ENCODE peak calls at places on chromosome 21, in nine cellular contexts. W, L, O, D, R, Z, K, C and S are unnamed samples.

GRCh38 chr21:45293214-45293725 is 5.6 kb upstream of the POFUT2 start:
- DNase-seq in W (no peak), C (no peak), O (no peak), K (no peak), Z (no peak), D (peak; percentile 89), L (peak; percentile 44), R (peak; percentile 80), S (no peak)

GRCh38 chr21:39156024-39156423 is 27.2 kb downstream of the PSMG1 start:
- DNase-seq in D (no peak), Z (no peak), O (no peak), K (no peak), L (peak; percentile 45), W (no peak), R (no peak), C (no peak), S (no peak)

GRCh38 chr21:46062471-46063211 is 35.3 kb upstream of the COL6A2 start:
- DNase-seq in R (peak; percentile 58), Z (no peak), L (no peak), D (peak; percentile 33), W (no peak), K (no peak), O (no peak), C (no peak), S (no peak)

GRCh38 chr21:40013001-40013735 is 145.9 kb downstream of the PCP4 start:
- DNase-seq in C (no peak), R (no peak), O (no peak), K (no peak), W (no peak), Z (no peak), D (no peak), L (no peak), S (no peak)

GRCh38 chr21:46008893-46009635 is 27.5 kb downstream of the COL6A1 start:
- DNase-seq in O (no peak), K (no peak), R (no peak), D (no peak), Z (no peak), L (no peak), C (peak; percentile 36), W (no peak), S (no peak)

GRCh38 chr21:46195595-46196195 is 11.4 kb upstream of the SPATC1L start:
- DNase-seq in C (no peak), D (peak; percentile 75), O (no peak), L (no peak), Z (no peak), W (no peak), R (no peak), K (no peak), S (no peak)

GRCh38 chr21:36929622-36930021 is 36.8 kb downstream of the HLCS start:
- DNase-seq in C (no peak), R (no peak), L (peak; percentile 19), K (no peak), W (no peak), D (no peak), O (no peak), Z (no peak), S (peak; percentile 4)

GRCh38 chr21:29300547-29301138 is 1.9 kb downstream of the BACH1 start:
- DNase-seq in L (no peak), K (no peak), D (no peak), W (no peak), Z (no peak), R (no peak), O (no peak), C (no peak), S (no peak)

GRCh38 chr21:32131960-32132359 is 146.9 kb downstream of the MIS18A start:
- DNase-seq in K (no peak), W (no peak), Z (no peak), D (no peak), R (no peak), L (peak; percentile 52), O (no peak), C (no peak), S (peak; percentile 8)

GRCh38 chr21:17758703-17759102 is 60.5 kb downstream of the C21orf91 start:
- DNase-seq in K (no peak), D (no peak), O (no peak), R (no peak), L (no peak), W (no peak), Z (no peak), C (no peak), S (no peak)

GRCh38 chr21:16162953-16163352 is 433.2 kb downstream of the USP25 start:
- DNase-seq in W (no peak), L (no peak), Z (no peak), K (no peak), R (no peak), D (no peak), O (no peak), C (no peak), S (no peak)

GRCh38 chr21:21232320-21232719 is 234.1 kb downstream of the NCAM2 start:
- DNase-seq in W (peak; percentile 39), D (no peak), Z (peak; percentile 33), O (no peak), C (no peak), L (peak; percentile 13), K (no peak), R (no peak), S (peak; percentile 5)

GRCh38 chr21:33871171-33871570 is 44.4 kb downstream of the ATP5PO start:
- DNase-seq in W (no peak), C (no peak), Z (no peak), R (no peak), L (no peak), K (no peak), O (no peak), D (no peak), S (peak; percentile 52)

GRCh38 chr21:29130234-29130993 is at the start of gene MAP3K7CL:
- DNase-seq in D (no peak), K (no peak), R (peak; percentile 91), C (peak; percentile 67), O (no peak), L (peak; percentile 99), W (no peak), Z (peak; percentile 100), S (peak; percentile 92)

GRCh38 chr21:46006547-46007497 is 25.3 kb downstream of the COL6A1 start:
- DNase-seq in C (no peak), W (no peak), R (no peak), L (no peak), Z (no peak), O (no peak), K (no peak), D (peak; percentile 86), S (no peak)

GRCh38 chr21:42097860-42098259 is 26.7 kb downstream of the UMODL1 start:
- DNase-seq in K (no peak), C (no peak), R (peak; percentile 93), W (peak; percentile 17), O (no peak), Z (peak; percentile 96), D (no peak), L (peak; percentile 98), S (peak; percentile 96)

GRCh38 chr21:24045775-24046215 is 1561.5 kb downstream of the MRPL39 start:
- DNase-seq in C (peak; percentile 86), Z (peak; percentile 82), L (peak; percentile 40), D (no peak), W (peak; percentile 52), K (no peak), O (no peak), R (peak; percentile 73), S (peak; percentile 91)

GRCh38 chr21:45926281-45926680 is 55.3 kb upstream of the COL6A1 start:
- DNase-seq in D (no peak), Z (no peak), R (no peak), W (no peak), C (no peak), K (no peak), O (no peak), L (no peak), S (no peak)

GRCh38 chr21:45535341-45536081 is 6.7 kb downstream of the SLC19A1 start:
- DNase-seq in L (no peak), R (peak; percentile 67), O (no peak), C (peak; percentile 56), Z (no peak), D (peak; percentile 89), W (no peak), K (no peak), S (no peak)

GRCh38 chr21:31897311-31897710 is 24.5 kb downstream of the HUNK start:
- DNase-seq in C (no peak), D (no peak), K (no peak), L (no peak), Z (no peak), W (no peak), R (no peak), O (no peak), S (no peak)

GRCh38 chr21:44539991-44540666 is at the start of gene KRTAP10-1:
- DNase-seq in K (no peak), D (peak; percentile 82), O (no peak), W (no peak), L (no peak), C (peak; percentile 32), R (no peak), Z (no peak), S (no peak)

GRCh38 chr21:45990049-45990711 is 8.6 kb downstream of the COL6A1 start:
- DNase-seq in O (no peak), D (no peak), K (no peak), L (no peak), C (peak; percentile 30), W (no peak), R (peak; percentile 58), Z (no peak), S (no peak)

GRCh38 chr21:41902946-41903345 is 23.8 kb upstream of the PRDM15 start:
- DNase-seq in W (no peak), Z (no peak), K (no peak), O (no peak), L (no peak), D (no peak), C (no peak), R (no peak), S (no peak)

GRCh38 chr21:42320791-42321190 is 5.6 kb upstream of the TFF3 start:
- DNase-seq in L (no peak), K (no peak), Z (no peak), D (no peak), O (no peak), R (no peak), C (no peak), W (no peak), S (no peak)

GRCh38 chr21:26719750-26720149 is 125.5 kb downstream of the ADAMTS1 start:
- DNase-seq in L (peak; percentile 61), O (no peak), K (no peak), R (no peak), D (no peak), C (peak; percentile 46), Z (no peak), W (peak; percentile 66), S (no peak)